ENCODE peak calls at places on chromosomes 3 and 15, in nine cellular contexts. B is CD8-positive, alpha-beta T cell; T is endothelial cell; Q is coronary artery; E is pancreas; N is AG04450; X is mesothelial cell of epicardium; L is foreskin fibroblast; V is omental fat pad. J is an unnamed sample.

GRCh38 chr3:117549716-117550115 is 840.1 kb downstream of the TUSC7 start:
- DNase-seq in B (no peak), T (no peak), Q (no peak), E (no peak), N (no peak), X (no peak), L (no peak), V (no peak), J (no peak)

GRCh38 chr3:68059628-68060027 is 405.2 kb upstream of the SUCLG2 start:
- DNase-seq in B (no peak), T (no peak), Q (no peak), E (no peak), N (no peak), X (no peak), L (no peak), V (no peak), J (no peak)

GRCh38 chr15:93882779-93883178 is 348.6 kb upstream of the MCTP2 start:
- DNase-seq in B (no peak), T (no peak), Q (no peak), E (no peak), N (no peak), X (no peak), L (no peak), V (no peak), J (no peak)

GRCh38 chr15:97995881-97996603 is 35.5 kb downstream of the ARRDC4 start:
- DNase-seq in B (no peak), T (peak; percentile 12), Q (no peak), E (no peak), N (no peak), X (no peak), L (no peak), V (no peak), J (no peak)

GRCh38 chr3:41274944-41275668 is 75.8 kb downstream of the CTNNB1 start:
- DNase-seq in B (no peak), T (no peak), Q (no peak), E (no peak), N (no peak), X (no peak), L (peak; percentile 91), V (no peak), J (peak; percentile 70)

GRCh38 chr15:31325432-31325975 is 1.1 kb upstream of the KLF13 start:
- DNase-seq in B (peak; percentile 79), T (peak; percentile 36), Q (peak; percentile 85), E (no peak), N (no peak), X (peak; percentile 75), L (no peak), V (no peak), J (no peak)

GRCh38 chr3:167909443-167910287 is 174.1 kb downstream of the SERPINI1 start:
- DNase-seq in B (no peak), T (no peak), Q (no peak), E (no peak), N (no peak), X (no peak), L (no peak), V (no peak), J (no peak)

GRCh38 chr3:196192036-196193001 is 18.9 kb downstream of the ZDHHC19 start:
- DNase-seq in B (peak; percentile 29), T (no peak), Q (no peak), E (no peak), N (no peak), X (no peak), L (no peak), V (no peak), J (no peak)

GRCh38 chr3:24595801-24596200 is 101.2 kb upstream of the THRB start:
- DNase-seq in B (no peak), T (no peak), Q (no peak), E (no peak), N (peak; percentile 2), X (no peak), L (no peak), V (no peak), J (no peak)

GRCh38 chr3:14415501-14415900 is 13.1 kb downstream of the SLC6A6 start:
- DNase-seq in B (no peak), T (no peak), Q (no peak), E (no peak), N (no peak), X (no peak), L (peak; percentile 81), V (no peak), J (peak; percentile 83)

GRCh38 chr3:112793311-112794081 is 53.2 kb downstream of the CD200R1L start:
- DNase-seq in B (no peak), T (no peak), Q (no peak), E (no peak), N (no peak), X (no peak), L (no peak), V (no peak), J (no peak)

GRCh38 chr3:14142567-14143270 is 17.9 kb downstream of the TMEM43 start:
- DNase-seq in B (peak; percentile 61), T (no peak), Q (no peak), E (no peak), N (no peak), X (no peak), L (no peak), V (no peak), J (no peak)

GRCh38 chr3:69784854-69785523 is 45.7 kb downstream of the MITF start:
- DNase-seq in B (no peak), T (no peak), Q (peak; percentile 76), E (no peak), N (peak; percentile 42), X (peak; percentile 39), L (peak; percentile 89), V (no peak), J (peak; percentile 91)

GRCh38 chr3:37990527-37990926 is at the start of gene VILL:
- DNase-seq in B (no peak), T (no peak), Q (peak; percentile 64), E (peak; percentile 64), N (no peak), X (no peak), L (no peak), V (no peak), J (no peak)

GRCh38 chr3:43531835-43532234 is 90.0 kb downstream of the ANO10 start:
- DNase-seq in B (no peak), T (no peak), Q (no peak), E (no peak), N (no peak), X (no peak), L (peak; percentile 61), V (no peak), J (peak; percentile 85)

GRCh38 chr3:66106788-66107187 is 68.1 kb upstream of the MAGI1 start:
- DNase-seq in B (no peak), T (no peak), Q (no peak), E (no peak), N (no peak), X (no peak), L (no peak), V (no peak), J (no peak)

GRCh38 chr15:65431731-65432130 is 9.0 kb upstream of the IGDCC4 start:
- DNase-seq in B (no peak), T (no peak), Q (peak; percentile 24), E (peak; percentile 21), N (no peak), X (no peak), L (no peak), V (no peak), J (no peak)

GRCh38 chr3:126847061-126847460 is 135.9 kb upstream of the PLXNA1 start:
- DNase-seq in B (no peak), T (no peak), Q (peak; percentile 40), E (no peak), N (no peak), X (peak; percentile 26), L (no peak), V (no peak), J (no peak)

GRCh38 chr15:90439946-90440345 is 51.9 kb downstream of the IQGAP1 start:
- DNase-seq in B (no peak), T (no peak), Q (no peak), E (no peak), N (no peak), X (no peak), L (no peak), V (no peak), J (no peak)

GRCh38 chr15:61816856-61817255 is 243.4 kb downstream of the VPS13C start:
- DNase-seq in B (no peak), T (no peak), Q (no peak), E (no peak), N (no peak), X (no peak), L (no peak), V (no peak), J (no peak)

GRCh38 chr3:163043074-163043473 is 1546.5 kb downstream of the OTOL1 start:
- DNase-seq in B (no peak), T (no peak), Q (no peak), E (no peak), N (no peak), X (no peak), L (no peak), V (no peak), J (no peak)

GRCh38 chr15:56369234-56369633 is 4.0 kb downstream of the TEX9 start:
- DNase-seq in B (no peak), T (no peak), Q (no peak), E (no peak), N (no peak), X (no peak), L (no peak), V (no peak), J (no peak)

GRCh38 chr15:66729339-66729951 is 27.4 kb downstream of the SMAD6 start:
- DNase-seq in B (no peak), T (no peak), Q (no peak), E (no peak), N (no peak), X (no peak), L (peak; percentile 57), V (no peak), J (peak; percentile 43)
- TF ChIP-seq CTCF in B (no peak), T (no peak), Q (no peak), E (no peak), N (no peak), X (no peak), L (no peak), V (no peak), J (no peak)

GRCh38 chr3:39124876-39125836 is 17.7 kb downstream of the TTC21A start:
- DNase-seq in B (no peak), T (no peak), Q (no peak), E (peak; percentile 52), N (no peak), X (no peak), L (no peak), V (no peak), J (peak; percentile 36)
- TF ChIP-seq CTCF in B (no peak), T (no peak), Q (peak; percentile 27), E (peak; percentile 12), N (peak; percentile 58), X (no peak), L (peak; percentile 55), V (no peak), J (peak; percentile 61)

DNA sequence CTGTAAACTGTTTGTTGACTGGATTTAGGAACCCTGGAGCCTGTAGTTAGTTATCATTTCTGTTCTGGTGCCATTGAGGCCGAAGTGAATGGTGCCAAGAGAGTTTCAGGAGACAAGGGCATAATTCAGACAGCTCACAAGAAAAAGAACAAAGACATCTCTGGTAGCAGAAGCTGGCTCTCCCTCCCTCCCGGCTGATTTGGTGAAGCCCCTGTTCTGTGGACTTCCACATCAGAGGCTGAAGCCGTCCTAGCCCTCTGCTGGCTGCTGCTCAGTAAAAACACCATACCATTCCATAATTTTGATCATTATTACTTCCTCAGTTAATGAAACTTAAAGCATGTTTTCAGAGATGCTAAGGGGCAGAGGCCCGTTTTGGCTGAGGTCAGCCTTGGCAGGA is 381.2 kb upstream of the WNT5A start:
- DNase-seq in B (no peak), T (no peak), Q (no peak), E (no peak), N (no peak), X (no peak), L (no peak), V (no peak), J (no peak)
- TF ChIP-seq CTCF in B (no peak), T (no peak), Q (no peak), E (no peak), N (peak; percentile 47), X (no peak), L (peak; percentile 6), V (no peak), J (no peak)

GRCh38 chr3:50509715-50510114 is 6.3 kb upstream of the CACNA2D2 start:
- DNase-seq in B (no peak), T (no peak), Q (no peak), E (no peak), N (no peak), X (no peak), L (no peak), V (no peak), J (no peak)
- TF ChIP-seq CTCF in B (no peak), T (no peak), Q (no peak), E (no peak), N (no peak), X (no peak), L (no peak), V (no peak), J (no peak)

J was measured in HFFc6.